ENCODE peak calls at places on chromosome 17, in nine cellular contexts. J is hypothalamus; F is fibroblast of villous mesenchyme; I is fibroblast of the aortic adventitia; K is myocyte; Q is CD8-positive, alpha-beta T cell; U is activated CD8-positive, alpha-beta T cell treated with anti-CD3 and anti-CD28 coated beads for 36 hours; D is activated naive CD8-positive, alpha-beta T cell treated with anti-CD3 and anti-CD28 coated beads, Interleukin-2, amount 50 U/mL, for 16 hours; S is T-helper 9 cell. P is an unnamed sample.

GRCh38 chr17:7549401-7550055 is 670 bp downstream of the TNFSF12 start:
- DNase-seq in J (no peak), F (no peak), I (no peak), K (no peak), Q (peak), U (peak), D (no peak), S (peak), P (no peak)

GRCh38 chr17:60630352-60630751 is 30.4 kb downstream of the PPM1D start:
- DNase-seq in J (no peak), F (peak), I (peak), K (peak), Q (no peak), U (no peak), D (no peak), S (no peak), P (no peak)

GRCh38 chr17:56678249-56679144 is 85.0 kb downstream of the NOG start:
- DNase-seq in J (no peak), F (peak), I (no peak), K (peak), Q (no peak), U (peak), D (no peak), S (no peak), P (peak)

GRCh38 chr17:6591599-6592158 is 35.3 kb upstream of the PITPNM3 start:
- DNase-seq in J (no peak), F (peak), I (peak), K (peak), Q (no peak), U (no peak), D (no peak), S (no peak), P (peak)

GRCh38 chr17:4852504-4853075 is 19.4 kb downstream of the MINK1 start:
- DNase-seq in J (no peak), F (peak), I (peak), K (peak), Q (peak), U (peak), D (no peak), S (peak), P (peak)

GRCh38 chr17:57293077-57293476 is 36.8 kb downstream of the MSI2 start:
- DNase-seq in J (no peak), F (no peak), I (no peak), K (peak), Q (no peak), U (no peak), D (no peak), S (no peak), P (peak)

GRCh38 chr17:57866723-57867122 is 16.9 kb upstream of the MRPS23 start:
- DNase-seq in J (no peak), F (no peak), I (no peak), K (no peak), Q (no peak), U (no peak), D (no peak), S (no peak), P (no peak)

GRCh38 chr17:73798111-73798748 is 154.0 kb upstream of the SDK2 start:
- DNase-seq in J (no peak), F (peak), I (peak), K (no peak), Q (no peak), U (no peak), D (no peak), S (no peak), P (peak)

GRCh38 chr17:79732804-79733691 is 2.3 kb downstream of the ENPP7 start:
- DNase-seq in J (no peak), F (peak), I (no peak), K (no peak), Q (no peak), U (peak), D (no peak), S (no peak), P (no peak)

GRCh38 chr17:38558751-38559024 is 47.1 kb downstream of the SRCIN1 start:
- DNase-seq in J (no peak), F (no peak), I (no peak), K (no peak), Q (no peak), U (no peak), D (no peak), S (no peak), P (no peak)

GRCh38 chr17:47846741-47847340 is 4.1 kb downstream of the SP6 start:
- DNase-seq in J (no peak), F (no peak), I (no peak), K (no peak), Q (no peak), U (no peak), D (no peak), S (no peak), P (no peak)